ENCODE peak calls at places on chromosomes 11 and 22, in ten cellular contexts. R is breast epithelium, W is SK-N-SH, G is transverse colon, A is sigmoid colon, C is stomach, N is GM23338, J is K562, E is spleen, I is vagina. O is an unnamed sample.

GRCh38 chr11:59560290-59560701 is 49.0 kb downstream of the OR4D9 start:
- DNase-seq in R (peak), W (peak), G (peak), A (peak), C (peak), N (peak), J (peak), E (no peak), I (no peak), O (peak)

GRCh38 chr11:35919244-35919643 is 24.6 kb upstream of the LDLRAD3 start:
- DNase-seq in R (no peak), W (no peak), G (no peak), A (no peak), C (no peak), N (peak), J (no peak), E (no peak), I (no peak), O (peak)

GRCh38 chr22:46618667-46619066 is 1.5 kb upstream of the GRAMD4 start:
- DNase-seq in R (no peak), W (no peak), G (no peak), A (no peak), C (no peak), N (no peak), J (no peak), E (peak), I (no peak), O (no peak)

GRCh38 chr11:43145653-43146052 is 166.1 kb upstream of the API5 start:
- DNase-seq in R (no peak), W (no peak), G (no peak), A (no peak), C (no peak), N (peak), J (no peak), E (no peak), I (no peak), O (no peak)

GRCh38 chr11:43504316-43504950 is 145.7 kb downstream of the TTC17 start:
- DNase-seq in R (no peak), W (peak), G (no peak), A (no peak), C (no peak), N (peak), J (peak), E (no peak), I (peak), O (no peak)

GRCh38 chr11:68256331-68256741 is 15.4 kb downstream of the C11orf24 start:
- DNase-seq in R (no peak), W (no peak), G (no peak), A (no peak), C (no peak), N (no peak), J (no peak), E (no peak), I (no peak), O (no peak)

GRCh38 chr11:129006161-129006560 is 63.5 kb upstream of the TP53AIP1 start:
- DNase-seq in R (no peak), W (no peak), G (no peak), A (no peak), C (no peak), N (no peak), J (no peak), E (no peak), I (no peak), O (no peak)

GRCh38 chr11:121524233-121524631 is 71.5 kb upstream of the SORL1-AS1 start:
- DNase-seq in R (no peak), W (peak), G (no peak), A (no peak), C (no peak), N (no peak), J (no peak), E (no peak), I (no peak), O (no peak)

GRCh38 chr11:63961608-63962412 is 12.6 kb upstream of the COX8A start:
- DNase-seq in R (no peak), W (peak), G (peak), A (peak), C (peak), N (peak), J (no peak), E (no peak), I (no peak), O (no peak)

GRCh38 chr11:34647131-34647530 is 26.2 kb downstream of the EHF start:
- DNase-seq in R (no peak), W (no peak), G (no peak), A (no peak), C (no peak), N (no peak), J (no peak), E (no peak), I (no peak), O (no peak)

GRCh38 chr22:43529954-43530863 is 118.4 kb downstream of the MPPED1 start:
- DNase-seq in R (peak), W (no peak), G (no peak), A (no peak), C (no peak), N (no peak), J (no peak), E (peak), I (no peak), O (no peak)

GRCh38 chr11:58629857-58630256 is 7.4 kb downstream of the CNTF start:
- DNase-seq in R (no peak), W (peak), G (peak), A (no peak), C (no peak), N (peak), J (peak), E (no peak), I (no peak), O (peak)

GRCh38 chr22:24894998-24895397 is 51.5 kb downstream of the LHFPL7 start:
- DNase-seq in R (peak), W (peak), G (peak), A (peak), C (peak), N (peak), J (no peak), E (no peak), I (no peak), O (peak)

GRCh38 chr22:43515902-43516301 is 104.1 kb downstream of the MPPED1 start:
- DNase-seq in R (no peak), W (no peak), G (no peak), A (no peak), C (no peak), N (peak), J (peak), E (no peak), I (no peak), O (no peak)

GRCh38 chr11:91932151-91932821 is 292.3 kb upstream of the FAT3 start:
- DNase-seq in R (no peak), W (peak), G (no peak), A (no peak), C (no peak), N (peak), J (no peak), E (no peak), I (no peak), O (no peak)

GRCh38 chr11:121520243-121521144 is 67.7 kb upstream of the SORL1-AS1 start:
- DNase-seq in R (no peak), W (no peak), G (no peak), A (no peak), C (no peak), N (no peak), J (no peak), E (no peak), I (no peak), O (no peak)

GRCh38 chr11:124194696-124195418 is 11.7 kb downstream of the OR10D3 start:
- DNase-seq in R (no peak), W (peak), G (peak), A (no peak), C (peak), N (peak), J (peak), E (no peak), I (no peak), O (peak)

GRCh38 chr11:127640822-127641485 is 640.4 kb upstream of the KIRREL3 start:
- DNase-seq in R (no peak), W (no peak), G (no peak), A (no peak), C (no peak), N (no peak), J (no peak), E (no peak), I (no peak), O (peak)

GRCh38 chr11:80724366-80724765 is 1283.5 kb upstream of the TENM4 start:
- DNase-seq in R (no peak), W (no peak), G (no peak), A (no peak), C (no peak), N (no peak), J (no peak), E (no peak), I (no peak), O (no peak)

GRCh38 chr11:134905513-134905912 is 493.5 kb upstream of the B3GAT1 start:
- DNase-seq in R (no peak), W (no peak), G (no peak), A (no peak), C (no peak), N (no peak), J (no peak), E (no peak), I (no peak), O (no peak)

GRCh38 chr11:73158356-73159051 is 16.4 kb upstream of the FCHSD2 start:
- DNase-seq in R (no peak), W (peak), G (no peak), A (peak), C (no peak), N (no peak), J (no peak), E (peak), I (no peak), O (no peak)

GRCh38 chr11:12685229-12685628 is 11.0 kb downstream of the TEAD1 start:
- DNase-seq in R (no peak), W (no peak), G (no peak), A (no peak), C (no peak), N (no peak), J (no peak), E (no peak), I (no peak), O (no peak)

GRCh38 chr22:35824256-35824655 is 106.6 kb downstream of the APOL5 start:
- DNase-seq in R (no peak), W (no peak), G (no peak), A (no peak), C (no peak), N (no peak), J (no peak), E (no peak), I (no peak), O (no peak)

GRCh38 chr11:130131957-130132850 is 27.4 kb upstream of the ST14 start:
- DNase-seq in R (no peak), W (peak), G (peak), A (no peak), C (peak), N (peak), J (peak), E (no peak), I (no peak), O (peak)

GRCh38 chr11:8389034-8389996 is 125.6 kb upstream of the LMO1 start:
- DNase-seq in R (no peak), W (no peak), G (no peak), A (no peak), C (peak), N (peak), J (no peak), E (no peak), I (no peak), O (no peak)

GRCh38 chr11:3052109-3052479 is 5.1 kb downstream of the CARS1 start:
- DNase-seq in R (no peak), W (peak), G (no peak), A (no peak), C (no peak), N (no peak), J (no peak), E (no peak), I (no peak), O (no peak)

GRCh38 chr11:110472858-110473257 is 43.1 kb downstream of the FDX1 start:
- DNase-seq in R (no peak), W (no peak), G (no peak), A (no peak), C (no peak), N (no peak), J (no peak), E (no peak), I (no peak), O (no peak)

GRCh38 chr11:118304809-118305248 is 299 bp downstream of the CD3E start:
- DNase-seq in R (no peak), W (no peak), G (no peak), A (no peak), C (no peak), N (no peak), J (no peak), E (no peak), I (no peak), O (no peak)

GRCh38 chr11:10642298-10642697 is 51.3 kb downstream of the IRAG1 start:
- DNase-seq in R (no peak), W (no peak), G (no peak), A (peak), C (no peak), N (no peak), J (no peak), E (no peak), I (no peak), O (no peak)
- TF ChIP-seq POLR2AphosphoS5 in R (no peak), W (no peak), G (no peak), A (no peak), C (no peak), N (no peak), J (no peak), E (no peak), I (no peak), O (no peak)

GRCh38 chr11:86274999-86275398 is 27.0 kb upstream of the HIKESHI start:
- DNase-seq in R (no peak), W (no peak), G (no peak), A (no peak), C (no peak), N (no peak), J (no peak), E (no peak), I (no peak), O (no peak)

GRCh38 chr11:86275493-86276370 is 26.3 kb upstream of the HIKESHI start:
- DNase-seq in R (no peak), W (no peak), G (no peak), A (no peak), C (no peak), N (no peak), J (no peak), E (no peak), I (no peak), O (no peak)

GRCh38 chr11:86278226-86278625 is 23.8 kb upstream of the HIKESHI start:
- DNase-seq in R (no peak), W (no peak), G (no peak), A (no peak), C (no peak), N (no peak), J (no peak), E (no peak), I (no peak), O (no peak)

GRCh38 chr11:86277741-86278140 is 24.3 kb upstream of the HIKESHI start:
- DNase-seq in R (no peak), W (no peak), G (no peak), A (no peak), C (no peak), N (no peak), J (no peak), E (no peak), I (no peak), O (no peak)

GRCh38 chr11:86274503-86274902 is 27.5 kb upstream of the HIKESHI start:
- DNase-seq in R (no peak), W (peak), G (no peak), A (no peak), C (no peak), N (peak), J (no peak), E (no peak), I (no peak), O (no peak)
- TF ChIP-seq POLR2AphosphoS5 in R (no peak), W (no peak), G (no peak), A (no peak), C (no peak), N (no peak), J (no peak), E (no peak), I (no peak), O (no peak)

DNA sequence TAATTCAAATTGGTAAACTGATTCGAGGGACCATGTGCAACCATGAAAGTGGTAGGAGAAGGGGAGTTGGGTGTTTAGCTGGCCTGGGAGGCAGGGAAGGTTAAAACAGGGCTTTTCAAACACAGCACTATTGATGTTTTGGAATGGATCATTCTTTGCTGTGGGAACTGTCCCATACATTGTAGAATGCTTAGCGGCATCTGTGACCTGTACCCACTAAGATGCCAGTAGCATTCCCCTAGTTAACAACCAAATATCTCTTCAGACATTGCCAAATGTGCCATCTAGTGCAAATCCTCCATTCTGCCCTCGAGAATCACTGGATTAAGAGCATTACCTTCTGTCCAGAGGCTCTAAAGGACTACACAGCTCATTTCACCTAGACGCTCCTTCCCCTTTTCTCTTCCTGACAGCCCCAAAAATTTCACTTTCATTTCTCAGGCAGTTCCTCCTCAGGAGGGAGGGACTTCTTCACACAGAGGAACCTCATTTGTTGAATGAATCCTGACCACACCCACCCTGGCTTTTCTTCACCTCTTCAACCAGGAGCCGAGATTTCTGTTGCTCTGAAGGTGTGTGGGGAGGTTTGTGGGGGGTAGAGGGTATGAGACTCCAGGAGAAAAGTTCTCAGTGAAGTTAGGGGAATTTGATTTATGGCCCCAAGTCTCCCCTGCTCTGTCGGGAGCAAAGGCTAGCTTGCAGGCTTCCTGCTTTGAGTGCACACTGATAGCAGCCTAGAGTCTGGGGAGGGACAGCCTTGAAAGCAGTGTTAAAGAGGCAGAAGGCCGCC is at the start of gene TRIM34:
- DNase-seq in R (no peak), W (no peak), G (peak), A (peak), C (peak), N (peak), J (peak), E (peak), I (no peak), O (peak)
- TF ChIP-seq POLR2AphosphoS5 in R (no peak), W (no peak), G (peak), A (peak), C (peak), N (peak), J (no peak), E (no peak), I (no peak), O (no peak)

DNA sequence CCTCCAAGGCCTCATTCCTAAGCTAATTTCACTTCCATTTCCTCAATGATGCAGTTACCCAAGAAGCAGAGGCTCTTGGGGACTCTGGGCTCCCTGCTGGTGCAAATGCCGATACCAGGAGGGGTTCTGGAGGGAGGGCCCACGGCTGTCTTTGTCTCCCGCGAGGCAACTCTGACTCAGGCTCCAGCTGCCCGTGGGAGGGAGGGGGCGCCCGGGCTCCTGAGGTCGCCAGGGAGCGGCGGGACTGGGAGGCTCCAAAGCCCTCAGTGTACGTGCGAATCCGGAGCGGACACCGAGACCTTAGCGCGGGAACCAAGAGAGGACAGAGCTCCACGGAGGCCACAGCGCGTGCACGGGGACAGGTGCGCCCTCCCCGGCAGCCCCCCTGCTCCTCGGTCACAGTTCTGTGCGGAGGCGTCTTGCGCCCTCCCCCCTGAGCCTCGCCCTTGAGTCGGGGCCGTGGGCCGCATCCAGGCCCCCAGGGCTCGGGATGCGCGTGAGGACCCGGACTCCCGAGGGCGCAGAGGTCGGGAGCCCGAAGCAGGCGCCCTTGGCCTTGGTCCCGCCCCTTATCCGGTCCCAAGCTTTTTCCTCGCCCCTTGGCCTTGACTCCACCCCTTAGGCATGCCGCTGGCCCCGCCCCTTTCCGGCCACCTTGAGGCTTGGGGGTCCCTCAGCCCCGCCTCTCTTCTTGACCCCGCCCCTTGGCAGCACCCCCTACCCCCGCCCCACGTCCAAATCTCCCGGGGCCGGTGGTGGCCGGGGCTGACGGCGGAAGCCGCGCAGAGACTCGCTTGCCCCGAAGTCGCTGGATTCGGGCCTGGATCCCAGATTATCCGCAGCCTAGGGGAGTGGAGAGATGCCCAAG is 4.7 kb upstream of the SHISA8 start:
- DNase-seq in R (no peak), W (peak), G (peak), A (no peak), C (peak), N (peak), J (peak), E (peak), I (no peak), O (no peak)
- TF ChIP-seq POLR2AphosphoS5 in R (no peak), W (no peak), G (no peak), A (no peak), C (no peak), N (peak), J (no peak), E (peak), I (no peak), O (no peak)

DNA sequence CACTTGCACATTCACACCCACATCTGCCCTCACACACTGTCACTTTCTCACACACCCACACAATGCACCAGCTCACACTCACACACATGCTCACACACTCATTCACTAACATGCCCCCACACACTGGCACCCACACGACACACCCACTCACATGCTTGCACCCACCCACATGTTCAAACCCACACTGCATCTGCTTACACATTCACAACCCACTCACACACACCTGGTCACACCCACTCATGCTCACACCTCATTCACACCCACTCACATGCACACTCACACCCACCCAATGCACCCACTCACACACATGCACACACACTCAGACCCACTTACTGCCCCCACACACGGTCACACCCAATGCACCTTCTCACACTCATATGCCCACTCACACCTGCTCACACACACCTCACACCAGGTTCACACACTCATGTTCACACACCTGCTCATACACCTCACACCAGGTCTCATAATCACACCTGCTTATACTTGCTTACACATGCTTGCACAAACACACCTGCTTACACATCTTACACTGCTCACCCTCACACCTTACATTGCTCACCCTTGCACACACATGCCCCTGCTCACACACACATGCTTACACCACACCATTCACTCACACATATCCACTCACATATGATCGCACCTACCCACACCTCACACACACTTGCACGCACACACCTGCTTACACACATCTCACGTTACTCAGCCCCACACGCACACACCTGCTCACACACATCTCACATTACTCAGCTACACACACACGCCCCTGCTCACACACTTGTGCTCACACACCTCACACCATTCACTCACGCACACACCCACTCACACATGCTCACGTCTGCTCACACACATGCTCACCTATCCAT is 3.9 kb upstream of the MYBPC3 start:
- DNase-seq in R (no peak), W (no peak), G (no peak), A (no peak), C (no peak), N (no peak), J (no peak), E (no peak), I (no peak), O (no peak)
- TF ChIP-seq POLR2AphosphoS5 in R (no peak), W (no peak), G (no peak), A (no peak), C (no peak), N (no peak), J (no peak), E (no peak), I (no peak), O (no peak)

GRCh38 chr11:10708131-10708530 is 14.6 kb upstream of the IRAG1 start:
- DNase-seq in R (no peak), W (no peak), G (no peak), A (no peak), C (no peak), N (no peak), J (no peak), E (no peak), I (no peak), O (no peak)
- TF ChIP-seq POLR2AphosphoS5 in R (no peak), W (no peak), G (no peak), A (no peak), C (no peak), N (no peak), J (no peak), E (no peak), I (no peak), O (no peak)